ENCODE peak calls at places on chromosomes 2 and 18, in six cellular contexts. M is PC-3, U is neuronal stem cell, J is SK-N-SH, B is neural progenitor cell, R is endothelial cell of umbilical vein. Z is an unnamed sample.

GRCh38 chr18:76662621-76663020 is 159.7 kb upstream of the ZNF236 start:
- DNase-seq in M (no peak), U (no peak), J (no peak), B (no peak), R (no peak), Z (no peak)

GRCh38 chr18:49250819-49251388 is 209.5 kb downstream of the DYM start:
- DNase-seq in M (peak; percentile 12), U (peak; percentile 15), J (peak; percentile 26), B (peak; percentile 34), R (peak; percentile 47), Z (peak; percentile 25)

GRCh38 chr2:42012137-42012536 is 35.7 kb upstream of the PKDCC start:
- DNase-seq in M (no peak), U (no peak), J (no peak), B (no peak), R (no peak), Z (no peak)

GRCh38 chr2:211408485-211408884 is 852.1 kb downstream of the CPS1 start:
- DNase-seq in M (peak; percentile 92), U (peak; percentile 14), J (no peak), B (peak; percentile 15), R (peak; percentile 18), Z (no peak)

GRCh38 chr2:60818272-60818671 is 62.2 kb downstream of the PAPOLG start:
- DNase-seq in M (peak; percentile 19), U (no peak), J (no peak), B (no peak), R (peak; percentile 37), Z (no peak)

GRCh38 chr2:128714285-128714684 is 395.6 kb upstream of the HS6ST1 start:
- DNase-seq in M (no peak), U (no peak), J (no peak), B (no peak), R (no peak), Z (no peak)

GRCh38 chr2:9596621-9597311 is 34.0 kb downstream of the YWHAQ start:
- DNase-seq in M (no peak), U (no peak), J (no peak), B (no peak), R (no peak), Z (no peak)

GRCh38 chr2:235216901-235217300 is 265.1 kb downstream of the SH3BP4 start:
- DNase-seq in M (no peak), U (no peak), J (no peak), B (no peak), R (no peak), Z (no peak)

GRCh38 chr2:207073791-207074678 is 91.7 kb downstream of the KLF7 start:
- DNase-seq in M (peak; percentile 13), U (no peak), J (no peak), B (no peak), R (peak; percentile 70), Z (peak; percentile 26)

GRCh38 chr2:113228991-113229716 is 49.6 kb downstream of the PAX8 start:
- DNase-seq in M (no peak), U (no peak), J (no peak), B (no peak), R (no peak), Z (no peak)

GRCh38 chr18:24398515-24398914 is 891 bp upstream of the OSBPL1A start:
- DNase-seq in M (peak; percentile 43), U (no peak), J (no peak), B (peak; percentile 50), R (no peak), Z (peak; percentile 68)

GRCh38 chr2:199085201-199085750 is 372.5 kb downstream of the SATB2 start:
- DNase-seq in M (peak; percentile 54), U (no peak), J (no peak), B (no peak), R (no peak), Z (peak; percentile 47)

GRCh38 chr2:86054539-86055082 is 51.1 kb downstream of the POLR1A start:
- DNase-seq in M (no peak), U (no peak), J (no peak), B (no peak), R (no peak), Z (peak; percentile 60)

GRCh38 chr2:85723707-85724360 is 29.7 kb downstream of the GNLY start:
- DNase-seq in M (no peak), U (no peak), J (no peak), B (no peak), R (no peak), Z (no peak)

GRCh38 chr2:97900806-97901205 is 94.9 kb downstream of the TMEM131 start:
- DNase-seq in M (peak; percentile 13), U (no peak), J (no peak), B (no peak), R (no peak), Z (peak; percentile 18)

GRCh38 chr2:128402921-128403670 is 84.4 kb upstream of the HS6ST1 start:
- DNase-seq in M (no peak), U (no peak), J (peak; percentile 17), B (no peak), R (no peak), Z (no peak)

GRCh38 chr2:8004250-8004681 is 677.6 kb upstream of the ID2 start:
- DNase-seq in M (peak; percentile 48), U (no peak), J (peak; percentile 81), B (no peak), R (no peak), Z (peak; percentile 94)

GRCh38 chr2:173401716-173402326 is 47.1 kb downstream of the CDCA7 start:
- DNase-seq in M (peak; percentile 51), U (no peak), J (no peak), B (peak; percentile 42), R (peak; percentile 16), Z (no peak)

GRCh38 chr2:64622443-64623231 is 31.1 kb downstream of the SERTAD2 start:
- DNase-seq in M (no peak), U (no peak), J (no peak), B (peak; percentile 63), R (no peak), Z (no peak)

GRCh38 chr2:109380502-109381326 is 233.1 kb downstream of the SEPTIN10 start:
- DNase-seq in M (peak; percentile 41), U (no peak), J (no peak), B (no peak), R (peak; percentile 13), Z (peak; percentile 37)

GRCh38 chr2:8193686-8194615 is 487.9 kb upstream of the ID2 start:
- DNase-seq in M (no peak), U (peak; percentile 80), J (no peak), B (peak; percentile 89), R (no peak), Z (no peak)

GRCh38 chr2:43083710-43084698 is 142.4 kb downstream of the ZFP36L2 start:
- DNase-seq in M (peak; percentile 48), U (no peak), J (peak; percentile 75), B (peak; percentile 64), R (no peak), Z (peak; percentile 69)

GRCh38 chr18:49561377-49562193 is at the start of gene LIPG:
- DNase-seq in M (peak; percentile 76), U (peak; percentile 89), J (peak; percentile 66), B (peak; percentile 93), R (peak; percentile 74), Z (peak; percentile 84)

GRCh38 chr2:101823347-101823791 is 125.9 kb downstream of the MAP4K4 start:
- DNase-seq in M (peak; percentile 67), U (peak; percentile 54), J (no peak), B (peak; percentile 80), R (peak; percentile 79), Z (peak; percentile 81)

GRCh38 chr18:13520306-13520705 is 206.1 kb downstream of the FAM210A start:
- DNase-seq in M (no peak), U (no peak), J (no peak), B (no peak), R (no peak), Z (no peak)

GRCh38 chr2:159614534-159615186 is 1.7 kb downstream of the BAZ2B start:
- DNase-seq in M (peak; percentile 5), U (no peak), J (no peak), B (no peak), R (no peak), Z (no peak)

GRCh38 chr2:132816234-132816633 is 146.2 kb upstream of the LYPD1 start:
- DNase-seq in M (peak; percentile 6), U (no peak), J (no peak), B (no peak), R (no peak), Z (peak; percentile 57)

DNA sequence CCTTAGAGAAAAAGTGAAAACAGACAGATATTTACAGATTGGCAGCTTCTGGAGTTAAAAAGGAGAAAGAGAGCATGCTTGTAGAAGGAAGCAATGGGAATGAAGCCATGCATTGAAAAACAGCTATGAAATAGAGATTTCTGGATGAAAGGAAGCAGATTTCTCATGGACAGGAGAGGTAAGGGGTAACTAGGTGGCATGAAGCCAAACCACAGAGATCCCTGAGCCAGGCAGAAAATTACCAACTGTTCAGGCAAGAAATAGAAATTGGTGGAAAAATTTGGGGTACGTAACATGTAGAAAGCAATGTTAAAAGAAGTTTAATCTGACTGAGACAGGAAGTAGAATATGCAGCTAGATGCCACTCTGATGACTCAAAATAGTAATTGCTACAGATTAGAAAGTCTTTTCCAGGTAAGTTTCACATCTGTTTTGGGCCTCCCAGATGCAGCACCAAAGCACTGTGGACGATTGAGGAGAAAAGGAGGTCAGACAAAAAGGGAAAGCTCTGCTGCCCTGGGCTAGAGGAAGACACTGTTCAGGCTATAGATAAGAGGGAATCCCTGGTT is 928.5 kb upstream of the CELF4 start:
- DNase-seq in M (no peak), U (no peak), J (no peak), B (no peak), R (no peak), Z (no peak)
- H2AFZ ChIP-seq in M (no peak overlapping the region), U (no peak overlapping the region), J (no peak overlapping the region), B (no peak overlapping the region), R (no peak overlapping the region), Z (no peak overlapping the region)

GRCh38 chr18:70672581-70672980 is 383.7 kb downstream of the SOCS6 start:
- DNase-seq in M (no peak), U (no peak), J (no peak), B (no peak), R (no peak), Z (no peak)

GRCh38 chr18:70666936-70667335 is 378.1 kb downstream of the SOCS6 start:
- DNase-seq in M (no peak), U (no peak), J (no peak), B (no peak), R (no peak), Z (no peak)

GRCh38 chr18:70673834-70674233 is 385.0 kb downstream of the SOCS6 start:
- DNase-seq in M (no peak), U (no peak), J (no peak), B (no peak), R (no peak), Z (no peak)

GRCh38 chr18:70671889-70672551 is 383.2 kb downstream of the SOCS6 start:
- DNase-seq in M (no peak), U (no peak), J (no peak), B (no peak), R (no peak), Z (no peak)
- H3K9me3 ChIP-seq in M (no peaks in the 10 kb centered on the region), U (no peaks in the 10 kb centered on the region), J (no peaks in the 10 kb centered on the region), B (no peaks in the 10 kb centered on the region), R (peaks cover 2% of the 10 kb centered on the region), Z (no peaks in the 10 kb centered on the region)

DNA sequence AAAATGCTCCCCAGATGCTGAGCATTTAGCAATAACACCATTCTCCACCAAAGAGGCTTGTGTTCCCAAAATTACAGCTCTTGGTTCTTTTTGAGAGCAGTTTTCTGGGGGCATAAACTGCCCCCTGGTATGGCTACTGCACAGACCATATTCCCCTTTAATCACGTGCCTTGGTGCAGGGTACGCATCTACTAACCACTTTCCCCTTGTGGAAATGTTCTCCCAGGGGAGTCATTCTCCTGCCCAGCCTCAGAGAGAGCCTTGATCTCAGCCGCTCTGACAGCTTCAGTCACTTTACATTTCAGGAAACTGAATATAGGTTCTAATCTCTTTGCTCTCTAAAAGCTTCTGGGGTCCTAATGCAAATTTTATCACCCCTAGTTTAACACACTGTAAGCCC is 44.7 kb upstream of the EML6 start:
- DNase-seq in M (no peak), U (no peak), J (no peak), B (no peak), R (no peak), Z (no peak)
- H2AFZ ChIP-seq in M (no peak overlapping the region), U (no peak overlapping the region), J (no peak overlapping the region), B (no peak overlapping the region), R (no peak overlapping the region), Z (no peak overlapping the region)

GRCh38 chr18:14916851-14917250 is 168.9 kb downstream of the ANKRD30B start:
- DNase-seq in M (no peak), U (no peak), J (no peak), B (no peak), R (no peak), Z (no peak)
- H3K9me3 ChIP-seq in M (no peaks in the 10 kb centered on the region), U (peaks cover 33% of the 10 kb centered on the region), J (no peaks in the 10 kb centered on the region), B (peaks cover 10% of the 10 kb centered on the region), R (no peaks in the 10 kb centered on the region), Z (no peaks in the 10 kb centered on the region)